ENCODE peak calls at places on chromosomes 4 and X, in six cellular contexts. Z, M, F, I, C and S are unnamed samples.

GRCh38 chr4:138727704-138728103 is 287.9 kb upstream of the NOCT start:
- DNase-seq in Z (peak), M (no peak), F (no peak), I (no peak), C (no peak), S (no peak)

GRCh38 chr4:178275671-178276360 is 833.6 kb upstream of the AGA start:
- DNase-seq in Z (no peak), M (no peak), F (no peak), I (no peak), C (peak), S (no peak)

GRCh38 chr4:102759835-102760644 is 728 bp downstream of the MANBA start:
- DNase-seq in Z (peak), M (peak), F (no peak), I (peak), C (no peak), S (peak)

GRCh38 chr4:2811830-2812599 is 19.1 kb downstream of the SH3BP2 start:
- DNase-seq in Z (peak), M (peak), F (no peak), I (no peak), C (peak), S (no peak)

GRCh38 chrX:140821280-140821679 is 111.7 kb downstream of the LINC00632 start:
- DNase-seq in Z (no peak), M (no peak), F (peak), I (no peak), C (peak), S (no peak)

GRCh38 chrX:140775211-140775610 is 65.7 kb downstream of the LINC00632 start:
- DNase-seq in Z (no peak), M (no peak), F (no peak), I (no peak), C (no peak), S (no peak)

GRCh38 chrX:69028006-69028760 is 137.1 kb downstream of the PJA1 start:
- DNase-seq in Z (no peak), M (peak), F (no peak), I (no peak), C (no peak), S (no peak)

GRCh38 chr4:97394653-97395052 is 748.6 kb downstream of the STPG2 start:
- DNase-seq in Z (no peak), M (no peak), F (no peak), I (no peak), C (no peak), S (no peak)

GRCh38 chr4:30821891-30822612 is 101.9 kb downstream of the PCDH7 start:
- DNase-seq in Z (peak), M (peak), F (no peak), I (no peak), C (no peak), S (no peak)

GRCh38 chrX:2680486-2681348 is 10.4 kb upstream of the CD99 start:
- DNase-seq in Z (no peak), M (no peak), F (no peak), I (no peak), C (no peak), S (no peak)

GRCh38 chrX:13373027-13373806 is 53.4 kb upstream of the ATXN3L start:
- DNase-seq in Z (peak), M (peak), F (no peak), I (no peak), C (no peak), S (no peak)

GRCh38 chrX:132071260-132071659 is 48.2 kb downstream of the STK26 start:
- DNase-seq in Z (no peak), M (peak), F (no peak), I (no peak), C (no peak), S (no peak)

GRCh38 chr4:22573198-22573597 is 57.3 kb upstream of the ADGRA3 start:
- DNase-seq in Z (no peak), M (no peak), F (no peak), I (no peak), C (no peak), S (no peak)

GRCh38 chrX:17547658-17548057 is 172.7 kb downstream of the NHS start:
- DNase-seq in Z (peak), M (peak), F (no peak), I (no peak), C (no peak), S (peak)

GRCh38 chr4:125464146-125464545 is 149.4 kb downstream of the FAT4 start:
- DNase-seq in Z (no peak), M (no peak), F (no peak), I (no peak), C (no peak), S (no peak)

GRCh38 chr4:7324651-7325121 is 110.0 kb downstream of the PSAPL1 start:
- DNase-seq in Z (no peak), M (no peak), F (no peak), I (no peak), C (no peak), S (no peak)

DNA sequence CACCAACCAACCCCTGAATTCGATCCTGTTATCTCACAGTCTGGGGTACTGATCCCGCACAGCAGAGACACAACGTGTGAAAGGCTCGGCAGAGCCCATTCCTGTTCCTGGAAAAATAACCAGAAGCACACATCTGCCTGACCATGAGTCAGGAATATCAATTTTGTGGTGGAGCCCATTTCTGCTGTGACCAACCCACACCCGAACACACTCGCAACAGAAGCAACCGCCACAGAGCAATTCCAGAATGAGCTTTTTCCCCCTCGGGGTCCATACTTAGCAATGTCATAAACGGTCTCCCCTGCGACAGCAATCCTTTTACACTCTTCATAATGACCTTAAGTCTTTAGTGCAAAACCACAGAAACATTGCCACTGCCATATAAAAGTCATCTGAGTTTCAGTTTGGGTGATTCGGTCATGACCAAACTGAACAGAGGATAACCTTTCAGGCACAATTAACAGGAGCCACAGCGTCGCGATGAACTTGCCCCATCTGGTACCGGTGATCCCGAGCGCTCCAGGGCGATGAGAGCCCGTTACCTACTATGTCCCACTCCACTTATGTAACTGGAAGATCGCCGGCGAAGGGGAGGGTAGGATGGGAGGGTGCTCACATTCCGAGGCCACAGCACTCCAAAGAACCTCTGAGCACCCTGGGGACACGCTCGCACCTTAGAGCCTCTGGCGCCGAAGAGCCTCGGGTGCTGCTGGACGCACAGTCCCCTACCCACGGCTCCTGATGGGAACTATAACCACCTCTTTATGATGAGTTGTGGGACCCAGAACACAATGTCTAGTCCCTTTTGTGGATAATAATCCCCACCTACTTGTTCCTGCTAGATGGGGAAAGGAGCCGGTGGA is 1.1 kb downstream of the MECP2 start:
- DNase-seq in Z (peak), M (peak), F (no peak), I (no peak), C (no peak), S (no peak)
- H3K14ac ChIP-seq in Z (peak), M (no peak), F (no peak), I (no peak), C (no peak), S (peak)

DNA sequence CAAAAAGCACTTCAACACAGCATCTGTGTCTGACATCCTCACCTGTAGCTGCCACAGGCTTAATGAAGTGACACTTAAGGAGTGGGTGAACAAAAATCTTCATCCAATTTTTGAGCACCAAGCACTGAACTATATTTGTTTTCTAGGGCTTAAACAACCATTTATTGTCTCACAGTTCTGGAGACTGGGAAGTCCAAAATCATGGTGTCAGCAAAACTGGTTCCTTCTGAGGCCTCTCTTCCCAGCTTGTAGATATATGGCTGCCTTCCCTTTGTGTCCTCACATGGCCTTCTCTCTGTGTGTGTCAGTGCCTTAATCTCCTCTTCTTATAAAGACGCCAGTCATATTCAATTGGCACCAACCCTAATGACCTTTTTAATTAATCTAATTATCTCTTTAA is 189.2 kb upstream of the CLNK start:
- DNase-seq in Z (no peak), M (no peak), F (no peak), I (no peak), C (no peak), S (no peak)
- H3K14ac ChIP-seq in Z (no peak), M (no peak), F (no peak), I (no peak), C (no peak), S (no peak)

GRCh38 chr4:15851969-15852368 is 73.8 kb downstream of the CD38 start:
- DNase-seq in Z (no peak), M (no peak), F (no peak), I (no peak), C (no peak), S (no peak)

GRCh38 chr4:15855804-15856475 is 77.8 kb downstream of the CD38 start:
- DNase-seq in Z (no peak), M (no peak), F (no peak), I (no peak), C (no peak), S (no peak)

GRCh38 chr4:15848191-15848842 is 70.2 kb downstream of the CD38 start:
- DNase-seq in Z (no peak), M (no peak), F (no peak), I (no peak), C (no peak), S (no peak)

GRCh38 chr4:15852524-15852923 is 74.4 kb downstream of the CD38 start:
- DNase-seq in Z (no peak), M (no peak), F (no peak), I (no peak), C (no peak), S (no peak)

GRCh38 chr4:15853345-15853744 is 75.2 kb downstream of the CD38 start:
- DNase-seq in Z (no peak), M (no peak), F (no peak), I (no peak), C (no peak), S (no peak)
- H3K14ac ChIP-seq in Z (no peak), M (no peak), F (no peak), I (no peak), C (no peak), S (no peak)

GRCh38 chr4:140925417-140925816 is 169.2 kb upstream of the TBC1D9 start:
- DNase-seq in Z (no peak), M (no peak), F (no peak), I (no peak), C (no peak), S (no peak)
- H3K14ac ChIP-seq in Z (no peak), M (no peak), F (no peak), I (no peak), C (no peak), S (no peak)

GRCh38 chr4:71765837-71766236 is 18.0 kb downstream of the GC start:
- DNase-seq in Z (no peak), M (no peak), F (peak), I (no peak), C (no peak), S (no peak)
- H3K14ac ChIP-seq in Z (no peak), M (no peak), F (no peak), I (no peak), C (no peak), S (no peak)

GRCh38 chr4:11189756-11190155 is 238.9 kb downstream of the HS3ST1 start:
- DNase-seq in Z (no peak), M (no peak), F (no peak), I (no peak), C (no peak), S (peak)
- H3K14ac ChIP-seq in Z (no peak), M (no peak), F (no peak), I (no peak), C (no peak), S (no peak)